ENCODE peak calls at places on chromosomes 11 and 22, in nine cellular contexts. One of them, this sample, is unnamed.

GRCh38 chr11:123381817-123382554 is 48.1 kb upstream of the GRAMD1B start:
- DNase-seq in choroid plexus epithelial cell: no peak
- DNase-seq in cardiac fibroblast: no peak
- DNase-seq in pancreas: no peak
- DNase-seq in thyroid gland: no peak
- DNase-seq in heart left ventricle: no peak
- DNase-seq in fibroblast of lung: no peak
- DNase-seq in A549: no peak
- DNase-seq in GM13977: no peak
- DNase-seq in this sample: no peak

GRCh38 chr11:131666617-131667016 is 296.2 kb downstream of the NTM start:
- DNase-seq in choroid plexus epithelial cell: no peak
- DNase-seq in GM13977: no peak
- DNase-seq in pancreas: no peak
- DNase-seq in A549: no peak
- DNase-seq in thyroid gland: no peak
- DNase-seq in fibroblast of lung: peak
- DNase-seq in heart left ventricle: no peak
- DNase-seq in cardiac fibroblast: peak
- DNase-seq in this sample: no peak

GRCh38 chr11:124746621-124747243 is 5.3 kb downstream of the VSIG2 start:
- DNase-seq in cardiac fibroblast: peak
- DNase-seq in choroid plexus epithelial cell: peak
- DNase-seq in pancreas: peak
- DNase-seq in A549: peak
- DNase-seq in fibroblast of lung: peak
- DNase-seq in GM13977: peak
- DNase-seq in thyroid gland: peak
- DNase-seq in heart left ventricle: peak
- DNase-seq in this sample: peak

GRCh38 chr11:43021466-43021865 is 290.3 kb upstream of the API5 start:
- DNase-seq in choroid plexus epithelial cell: no peak
- DNase-seq in GM13977: peak
- DNase-seq in cardiac fibroblast: no peak
- DNase-seq in fibroblast of lung: no peak
- DNase-seq in heart left ventricle: no peak
- DNase-seq in thyroid gland: peak
- DNase-seq in A549: peak
- DNase-seq in pancreas: no peak
- DNase-seq in this sample: no peak

GRCh38 chr11:69144719-69145365 is 10.9 kb upstream of the SMIM38 start:
- DNase-seq in cardiac fibroblast: no peak
- DNase-seq in GM13977: peak
- DNase-seq in fibroblast of lung: peak
- DNase-seq in A549: no peak
- DNase-seq in heart left ventricle: no peak
- DNase-seq in thyroid gland: no peak
- DNase-seq in choroid plexus epithelial cell: no peak
- DNase-seq in pancreas: no peak
- DNase-seq in this sample: no peak

GRCh38 chr11:35618497-35619029 is 303 bp downstream of the FJX1 start:
- DNase-seq in fibroblast of lung: peak
- DNase-seq in choroid plexus epithelial cell: peak
- DNase-seq in cardiac fibroblast: peak
- DNase-seq in pancreas: peak
- DNase-seq in GM13977: peak
- DNase-seq in heart left ventricle: peak
- DNase-seq in thyroid gland: peak
- DNase-seq in A549: no peak
- DNase-seq in this sample: no peak

GRCh38 chr11:102117472-102118113 is 7.3 kb downstream of the YAP1 start:
- DNase-seq in choroid plexus epithelial cell: no peak
- DNase-seq in fibroblast of lung: no peak
- DNase-seq in cardiac fibroblast: peak
- DNase-seq in A549: no peak
- DNase-seq in GM13977: no peak
- DNase-seq in heart left ventricle: no peak
- DNase-seq in thyroid gland: no peak
- DNase-seq in pancreas: no peak
- DNase-seq in this sample: no peak

GRCh38 chr11:68863553-68864265 is 22.0 kb upstream of the CPT1A start:
- DNase-seq in fibroblast of lung: no peak
- DNase-seq in pancreas: no peak
- DNase-seq in choroid plexus epithelial cell: no peak
- DNase-seq in thyroid gland: no peak
- DNase-seq in cardiac fibroblast: no peak
- DNase-seq in GM13977: no peak
- DNase-seq in A549: no peak
- DNase-seq in heart left ventricle: no peak
- DNase-seq in this sample: no peak

GRCh38 chr22:33519140-33519973 is 400.9 kb downstream of the LARGE1 start:
- DNase-seq in choroid plexus epithelial cell: peak
- DNase-seq in A549: peak
- DNase-seq in pancreas: no peak
- DNase-seq in GM13977: peak
- DNase-seq in fibroblast of lung: peak
- DNase-seq in cardiac fibroblast: peak
- DNase-seq in heart left ventricle: peak
- DNase-seq in thyroid gland: no peak
- DNase-seq in this sample: no peak

GRCh38 chr22:25139062-25139461 is 60.6 kb upstream of the CRYBB3 start:
- DNase-seq in A549: no peak
- DNase-seq in thyroid gland: peak
- DNase-seq in heart left ventricle: peak
- DNase-seq in GM13977: no peak
- DNase-seq in choroid plexus epithelial cell: peak
- DNase-seq in fibroblast of lung: no peak
- DNase-seq in cardiac fibroblast: no peak
- DNase-seq in pancreas: no peak
- DNase-seq in this sample: no peak

GRCh38 chr11:65861533-65862183 is 1.4 kb downstream of the MUS81 start:
- DNase-seq in A549: no peak
- DNase-seq in choroid plexus epithelial cell: no peak
- DNase-seq in heart left ventricle: no peak
- DNase-seq in fibroblast of lung: no peak
- DNase-seq in GM13977: no peak
- DNase-seq in thyroid gland: no peak
- DNase-seq in cardiac fibroblast: no peak
- DNase-seq in pancreas: peak
- DNase-seq in this sample: no peak

GRCh38 chr11:126871792-126872191 is 128.8 kb downstream of the KIRREL3 start:
- DNase-seq in thyroid gland: no peak
- DNase-seq in choroid plexus epithelial cell: no peak
- DNase-seq in GM13977: no peak
- DNase-seq in heart left ventricle: no peak
- DNase-seq in A549: peak
- DNase-seq in cardiac fibroblast: no peak
- DNase-seq in pancreas: no peak
- DNase-seq in fibroblast of lung: no peak
- DNase-seq in this sample: no peak

GRCh38 chr22:37425369-37425768 is 1.9 kb downstream of the ELFN2 start:
- DNase-seq in pancreas: no peak
- DNase-seq in choroid plexus epithelial cell: no peak
- DNase-seq in A549: no peak
- DNase-seq in thyroid gland: no peak
- DNase-seq in fibroblast of lung: no peak
- DNase-seq in GM13977: no peak
- DNase-seq in cardiac fibroblast: no peak
- DNase-seq in heart left ventricle: no peak
- DNase-seq in this sample: no peak

GRCh38 chr11:15893080-15893492 is 463.3 kb downstream of the SOX6 start:
- DNase-seq in cardiac fibroblast: no peak
- DNase-seq in choroid plexus epithelial cell: peak
- DNase-seq in heart left ventricle: no peak
- DNase-seq in pancreas: no peak
- DNase-seq in GM13977: no peak
- DNase-seq in fibroblast of lung: peak
- DNase-seq in A549: no peak
- DNase-seq in thyroid gland: no peak
- DNase-seq in this sample: no peak

GRCh38 chr22:46107089-46107664 is 43.1 kb upstream of the PPARA start:
- DNase-seq in choroid plexus epithelial cell: no peak
- DNase-seq in heart left ventricle: peak
- DNase-seq in cardiac fibroblast: no peak
- DNase-seq in GM13977: no peak
- DNase-seq in A549: no peak
- DNase-seq in pancreas: peak
- DNase-seq in thyroid gland: peak
- DNase-seq in fibroblast of lung: no peak
- DNase-seq in this sample: peak

GRCh38 chr11:77542296-77542695 is 47.5 kb upstream of the AQP11 start:
- DNase-seq in A549: no peak
- DNase-seq in thyroid gland: no peak
- DNase-seq in fibroblast of lung: peak
- DNase-seq in choroid plexus epithelial cell: peak
- DNase-seq in cardiac fibroblast: peak
- DNase-seq in GM13977: no peak
- DNase-seq in heart left ventricle: no peak
- DNase-seq in pancreas: no peak
- DNase-seq in this sample: no peak

GRCh38 chr11:66852466-66853241 is 4.2 kb upstream of the LRFN4 start:
- DNase-seq in heart left ventricle: no peak
- DNase-seq in fibroblast of lung: no peak
- DNase-seq in pancreas: peak
- DNase-seq in GM13977: no peak
- DNase-seq in choroid plexus epithelial cell: no peak
- DNase-seq in cardiac fibroblast: no peak
- DNase-seq in A549: no peak
- DNase-seq in thyroid gland: no peak
- DNase-seq in this sample: no peak

GRCh38 chr22:20847318-20847822 is 11.2 kb downstream of the PI4KA start:
- DNase-seq in pancreas: no peak
- DNase-seq in A549: no peak
- DNase-seq in choroid plexus epithelial cell: no peak
- DNase-seq in heart left ventricle: no peak
- DNase-seq in fibroblast of lung: no peak
- DNase-seq in thyroid gland: no peak
- DNase-seq in cardiac fibroblast: no peak
- DNase-seq in GM13977: no peak
- DNase-seq in this sample: no peak

GRCh38 chr11:129895126-129896041 is at the start of gene NFRKB:
- DNase-seq in fibroblast of lung: peak
- DNase-seq in GM13977: peak
- DNase-seq in pancreas: peak
- DNase-seq in choroid plexus epithelial cell: peak
- DNase-seq in heart left ventricle: peak
- DNase-seq in thyroid gland: peak
- DNase-seq in cardiac fibroblast: peak
- DNase-seq in A549: peak
- DNase-seq in this sample: peak

DNA sequence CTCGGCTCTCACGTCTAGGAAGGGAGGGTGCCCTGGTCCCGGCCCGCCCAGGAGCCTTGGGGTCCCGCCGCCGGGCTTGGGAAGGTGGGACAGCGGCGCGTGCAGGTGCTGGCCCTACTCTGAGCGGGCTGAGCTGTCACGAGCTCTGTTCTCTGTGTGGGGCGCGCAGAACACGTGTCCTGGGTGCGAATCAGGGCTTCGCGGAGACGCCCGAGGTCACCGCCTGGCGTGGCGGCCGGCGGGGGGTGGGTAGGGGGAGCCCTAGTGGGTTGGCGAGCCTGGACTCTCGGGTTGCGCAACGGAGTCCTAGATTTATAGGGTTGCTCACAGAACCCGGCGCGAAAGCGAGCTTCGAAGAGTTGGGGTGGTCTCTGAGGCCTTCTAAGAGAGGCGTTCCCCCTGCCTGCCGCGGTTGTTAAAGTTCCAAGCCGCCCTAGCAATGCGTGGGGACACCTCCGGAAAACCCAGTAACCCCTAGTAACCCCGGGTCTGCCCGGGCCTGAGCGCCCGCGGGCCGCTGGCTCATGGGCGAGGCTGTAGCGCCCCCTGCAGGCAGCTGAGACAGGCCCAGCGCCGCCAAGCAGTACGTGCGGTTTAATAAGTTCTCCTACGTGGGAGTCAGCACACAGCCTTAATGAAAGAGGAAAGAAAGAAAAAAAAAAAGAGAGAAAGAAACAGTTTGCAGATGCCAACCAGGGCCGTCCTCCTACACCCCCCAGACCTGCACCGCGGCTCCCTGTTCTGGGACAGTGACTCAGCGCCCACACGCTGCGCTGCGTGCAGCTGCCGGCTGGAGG is 2.7 kb downstream of the ADM start:
- DNase-seq in thyroid gland: peak
- DNase-seq in heart left ventricle: peak
- DNase-seq in cardiac fibroblast: peak
- DNase-seq in choroid plexus epithelial cell: peak
- DNase-seq in GM13977: peak
- DNase-seq in A549: peak
- DNase-seq in pancreas: peak
- DNase-seq in fibroblast of lung: peak
- DNase-seq in this sample: peak
- TF ChIP-seq CTCF in thyroid gland: peak
- TF ChIP-seq CTCF in heart left ventricle: peak
- TF ChIP-seq CTCF in cardiac fibroblast: peak
- TF ChIP-seq CTCF in choroid plexus epithelial cell: peak
- TF ChIP-seq CTCF in GM13977: peak
- TF ChIP-seq CTCF in A549: peak
- TF ChIP-seq CTCF in pancreas: peak
- TF ChIP-seq CTCF in fibroblast of lung: peak
- TF ChIP-seq CTCF in this sample: peak

GRCh38 chr22:50641696-50642607 is 14.0 kb upstream of the ARSA start:
- DNase-seq in cardiac fibroblast: peak
- DNase-seq in GM13977: no peak
- DNase-seq in choroid plexus epithelial cell: peak
- DNase-seq in thyroid gland: peak
- DNase-seq in fibroblast of lung: peak
- DNase-seq in pancreas: no peak
- DNase-seq in heart left ventricle: peak
- DNase-seq in A549: no peak
- DNase-seq in this sample: no peak
- TF ChIP-seq CTCF in cardiac fibroblast: peak
- TF ChIP-seq CTCF in GM13977: peak
- TF ChIP-seq CTCF in choroid plexus epithelial cell: peak
- TF ChIP-seq CTCF in thyroid gland: peak
- TF ChIP-seq CTCF in fibroblast of lung: peak
- TF ChIP-seq CTCF in pancreas: no peak
- TF ChIP-seq CTCF in heart left ventricle: peak
- TF ChIP-seq CTCF in A549: no peak
- TF ChIP-seq CTCF in this sample: no peak

GRCh38 chr11:72124046-72124445 is 11.5 kb upstream of the FOLR3 start:
- DNase-seq in fibroblast of lung: no peak
- DNase-seq in choroid plexus epithelial cell: no peak
- DNase-seq in heart left ventricle: no peak
- DNase-seq in cardiac fibroblast: no peak
- DNase-seq in pancreas: no peak
- DNase-seq in thyroid gland: peak
- DNase-seq in GM13977: no peak
- DNase-seq in A549: no peak
- DNase-seq in this sample: no peak
- TF ChIP-seq CTCF in fibroblast of lung: no peak
- TF ChIP-seq CTCF in choroid plexus epithelial cell: no peak
- TF ChIP-seq CTCF in heart left ventricle: no peak
- TF ChIP-seq CTCF in cardiac fibroblast: no peak
- TF ChIP-seq CTCF in pancreas: no peak
- TF ChIP-seq CTCF in thyroid gland: no peak
- TF ChIP-seq CTCF in GM13977: no peak
- TF ChIP-seq CTCF in A549: no peak
- TF ChIP-seq CTCF in this sample: no peak

DNA sequence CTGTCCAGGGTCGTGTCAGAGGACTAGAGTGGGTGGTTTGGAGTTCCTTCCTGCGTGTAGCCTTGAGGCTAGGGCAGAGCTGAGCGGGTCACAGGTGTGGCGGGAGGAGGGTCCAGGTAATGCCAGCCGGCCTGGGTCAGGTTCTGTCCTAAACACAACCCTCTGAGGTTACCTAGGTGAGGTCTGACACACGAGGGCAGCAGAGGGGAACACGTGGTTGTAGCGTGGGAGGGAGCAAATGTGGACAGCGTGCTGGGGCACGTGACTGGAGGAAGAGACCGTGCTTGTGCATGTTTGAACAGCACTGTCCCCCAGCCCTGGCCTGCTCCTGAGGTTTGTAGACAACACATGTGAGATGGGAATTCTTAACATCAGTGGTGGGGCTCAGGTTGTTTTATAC is 13.1 kb downstream of the MOV10L1 start:
- DNase-seq in thyroid gland: peak
- DNase-seq in A549: peak
- DNase-seq in fibroblast of lung: no peak
- DNase-seq in choroid plexus epithelial cell: no peak
- DNase-seq in pancreas: no peak
- DNase-seq in heart left ventricle: no peak
- DNase-seq in GM13977: peak
- DNase-seq in cardiac fibroblast: no peak
- DNase-seq in this sample: no peak
- TF ChIP-seq CTCF in thyroid gland: peak
- TF ChIP-seq CTCF in A549: no peak
- TF ChIP-seq CTCF in fibroblast of lung: no peak
- TF ChIP-seq CTCF in choroid plexus epithelial cell: no peak
- TF ChIP-seq CTCF in pancreas: no peak
- TF ChIP-seq CTCF in heart left ventricle: no peak
- TF ChIP-seq CTCF in GM13977: peak
- TF ChIP-seq CTCF in cardiac fibroblast: no peak
- TF ChIP-seq CTCF in this sample: no peak